ENCODE peak calls at places on chromosomes 7 and 10, in four cellular contexts. J, D, T and O are unnamed samples.

GRCh38 chr7:27453702-27454405 is 208.8 kb downstream of the HIBADH start:
- DNase-seq in J (no peak), D (no peak), T (no peak), O (no peak)

GRCh38 chr10:33039167-33039566 is 81.1 kb upstream of the ITGB1 start:
- DNase-seq in J (no peak), D (no peak), T (no peak), O (no peak)

GRCh38 chr10:123272171-123272570 is 118.0 kb downstream of the BUB3 start:
- DNase-seq in J (no peak), D (peak), T (no peak), O (no peak)

GRCh38 chr7:38462819-38463218 is 168.4 kb downstream of the AMPH start:
- DNase-seq in J (no peak), D (no peak), T (no peak), O (no peak)

GRCh38 chr7:123770378-123770777 is 21.6 kb upstream of the WASL start:
- DNase-seq in J (no peak), D (peak), T (peak), O (no peak)

GRCh38 chr10:68223535-68224165 is 8.3 kb downstream of the ATOH7 start:
- DNase-seq in J (no peak), D (peak), T (no peak), O (no peak)

GRCh38 chr7:25894002-25894901 is 257.7 kb upstream of the NFE2L3 start:
- DNase-seq in J (no peak), D (peak), T (peak), O (no peak)

GRCh38 chr7:37440738-37441404 is 7.8 kb downstream of the ELMO1 start:
- DNase-seq in J (no peak), D (no peak), T (no peak), O (no peak)

GRCh38 chr7:2474813-2475677 is 1.2 kb downstream of the GRIFIN start:
- DNase-seq in J (peak), D (no peak), T (no peak), O (no peak)

GRCh38 chr7:65924193-65924592 is 51.3 kb downstream of the VKORC1L1 start:
- DNase-seq in J (no peak), D (no peak), T (no peak), O (no peak)

GRCh38 chr10:6951771-6952170 is 371.7 kb upstream of the PRKCQ start:
- DNase-seq in J (no peak), D (no peak), T (no peak), O (no peak)

GRCh38 chr7:131097662-131098376 is 229.9 kb upstream of the MKLN1 start:
- DNase-seq in J (no peak), D (no peak), T (no peak), O (no peak)

GRCh38 chr10:12902135-12902572 is 99.4 kb downstream of the CCDC3 start:
- DNase-seq in J (no peak), D (peak), T (peak), O (no peak)

GRCh38 chr7:155580367-155580766 is 34.0 kb upstream of the CNPY1 start:
- DNase-seq in J (no peak), D (no peak), T (no peak), O (no peak)

GRCh38 chr10:12799746-12800145 is 201.8 kb downstream of the CCDC3 start:
- DNase-seq in J (no peak), D (no peak), T (no peak), O (no peak)

GRCh38 chr10:124153601-124153930 is 60.2 kb upstream of the CHST15 start:
- DNase-seq in J (no peak), D (no peak), T (no peak), O (no peak)

GRCh38 chr10:131513445-131513844 is 201.9 kb upstream of the TCERG1L start:
- DNase-seq in J (no peak), D (no peak), T (no peak), O (no peak)

GRCh38 chr7:116218747-116219146 is 8.4 kb downstream of the TES start:
- DNase-seq in J (no peak), D (no peak), T (no peak), O (no peak)

GRCh38 chr7:25949672-25950487 is 202.1 kb upstream of the NFE2L3 start:
- DNase-seq in J (peak), D (no peak), T (no peak), O (no peak)

GRCh38 chr7:90487808-90488207 is 18.4 kb downstream of the PTTG1IP2 start:
- DNase-seq in J (no peak), D (no peak), T (no peak), O (no peak)

GRCh38 chr7:35648367-35648766 is 46.6 kb downstream of the HERPUD2 start:
- DNase-seq in J (no peak), D (no peak), T (no peak), O (no peak)

GRCh38 chr7:124323597-124323996 is 290.7 kb upstream of the TMEM229A start:
- DNase-seq in J (no peak), D (no peak), T (no peak), O (no peak)

GRCh38 chr7:30681262-30682130 is 760 bp downstream of the CRHR2 start:
- DNase-seq in J (peak), D (no peak), T (no peak), O (no peak)

GRCh38 chr7:106485031-106485551 is 175.9 kb downstream of the CCDC71L start:
- DNase-seq in J (no peak), D (no peak), T (no peak), O (no peak)

GRCh38 chr7:133235212-133235883 is 17.5 kb upstream of the EXOC4 start:
- DNase-seq in J (no peak), D (no peak), T (no peak), O (no peak)

GRCh38 chr10:24156686-24157085 is 52.3 kb upstream of the KIAA1217 start:
- DNase-seq in J (no peak), D (no peak), T (no peak), O (no peak)

GRCh38 chr10:18583575-18584270 is 67.7 kb downstream of the NSUN6 start:
- DNase-seq in J (no peak), D (no peak), T (no peak), O (no peak)
- TF ChIP-seq CTCF in J (no peak), D (peak), T (no peak), O (peak)

GRCh38 chr7:118094044-118094443 is 89.9 kb upstream of the LSM8 start:
- DNase-seq in J (no peak), D (no peak), T (no peak), O (no peak)
- TF ChIP-seq CTCF in J (no peak), D (no peak), T (no peak), O (no peak)

GRCh38 chr7:104096683-104097082 is 107.2 kb upstream of the RELN start:
- DNase-seq in J (no peak), D (peak), T (no peak), O (no peak)
- TF ChIP-seq CTCF in J (no peak), D (no peak), T (peak), O (no peak)

DNA sequence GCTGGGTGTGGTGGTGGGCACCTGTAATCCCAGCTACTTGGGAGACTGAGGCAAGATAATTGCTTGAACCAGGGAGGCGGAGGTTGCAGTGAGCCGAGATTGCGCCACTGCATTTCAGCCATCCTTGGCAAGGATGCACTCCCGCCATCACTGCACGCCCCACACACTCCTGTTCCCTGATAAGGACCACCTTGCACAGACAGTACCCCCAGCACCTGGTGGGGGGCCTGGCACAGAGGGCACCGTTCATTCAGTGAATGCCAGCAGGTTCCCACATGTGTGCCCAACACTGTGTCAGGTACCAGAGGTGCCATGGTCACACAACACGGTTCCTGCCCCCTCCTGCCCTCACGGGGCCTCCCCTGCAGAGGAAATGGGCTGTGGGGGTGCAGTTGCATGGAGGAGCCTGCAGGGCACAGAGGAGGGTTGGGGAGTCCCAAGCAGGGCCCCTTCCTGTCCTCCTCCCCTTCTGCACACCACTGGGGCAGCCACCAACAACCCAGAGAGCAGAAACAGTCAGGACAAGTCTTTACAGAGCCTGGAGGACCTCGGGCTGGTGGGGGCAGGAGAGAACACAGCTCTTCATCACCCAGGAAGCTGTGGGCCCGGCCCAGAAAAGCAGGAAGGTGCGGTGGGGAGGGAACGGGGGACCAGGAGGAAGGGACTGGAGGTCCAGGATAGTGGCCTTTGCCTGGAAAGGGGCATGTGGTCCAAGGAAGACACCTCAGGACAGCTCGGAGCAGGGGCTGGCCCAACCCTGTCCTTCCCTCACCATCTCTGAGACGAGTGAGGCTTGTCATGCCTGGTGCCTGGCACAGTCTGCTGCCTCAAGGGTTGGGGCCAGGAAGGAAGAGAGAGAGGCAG is 7.1 kb downstream of the CRYGN start:
- DNase-seq in J (peak), D (no peak), T (no peak), O (no peak)
- TF ChIP-seq CTCF in J (peak), D (no peak), T (peak), O (no peak)

DNA sequence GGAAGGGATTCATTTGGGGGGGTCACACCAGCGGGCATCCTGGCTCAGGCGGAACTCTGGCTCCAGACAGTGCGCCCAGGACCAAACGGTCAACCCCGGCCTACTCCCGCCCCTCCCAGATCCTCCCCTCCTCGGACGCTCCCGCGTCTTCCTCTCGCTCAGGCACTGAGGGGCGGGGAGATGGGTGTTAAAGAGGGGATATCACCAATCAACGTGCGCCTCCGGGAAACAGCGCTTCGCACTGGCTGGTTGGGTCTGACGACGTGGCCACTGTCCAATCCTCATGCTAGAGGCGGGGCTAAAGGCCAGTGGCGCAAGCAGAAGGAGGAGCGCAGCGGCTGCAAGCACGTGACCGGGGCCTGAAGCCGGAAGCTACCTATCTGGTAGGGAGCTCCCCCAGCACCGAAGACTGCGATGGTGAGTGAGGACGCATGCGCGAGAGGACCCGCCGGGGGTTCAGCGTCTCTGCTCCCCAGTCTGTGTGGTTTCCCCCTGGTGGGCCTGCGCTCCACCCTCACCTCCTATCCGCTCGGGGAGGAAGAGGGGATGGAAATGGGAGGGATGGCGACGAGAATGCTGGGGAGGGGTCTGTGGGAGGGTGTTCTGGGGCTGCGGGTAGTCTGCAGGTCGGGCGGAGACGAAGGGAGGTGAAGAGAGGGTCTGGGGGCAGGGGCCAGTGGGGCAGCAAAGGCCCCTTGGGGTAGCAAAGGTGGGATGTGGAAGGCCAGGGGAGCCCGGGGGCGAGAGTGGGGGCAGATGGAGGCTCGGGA is at the start of gene LAMTOR4:
- DNase-seq in J (peak), D (peak), T (peak), O (peak)
- TF ChIP-seq CTCF in J (no peak), D (no peak), T (no peak), O (no peak)

GRCh38 chr10:113053881-113054280 is 103.8 kb downstream of the TCF7L2 start:
- DNase-seq in J (no peak), D (no peak), T (no peak), O (no peak)

GRCh38 chr10:113049881-113050280 is 99.8 kb downstream of the TCF7L2 start:
- DNase-seq in J (no peak), D (no peak), T (no peak), O (no peak)

GRCh38 chr10:113053091-113053490 is 103.0 kb downstream of the TCF7L2 start:
- DNase-seq in J (no peak), D (no peak), T (no peak), O (no peak)

GRCh38 chr10:113051456-113051855 is 101.4 kb downstream of the TCF7L2 start:
- DNase-seq in J (no peak), D (no peak), T (no peak), O (no peak)

GRCh38 chr10:113052076-113052830 is 102.2 kb downstream of the TCF7L2 start:
- DNase-seq in J (no peak), D (no peak), T (no peak), O (no peak)
- TF ChIP-seq CTCF in J (peak), D (peak), T (no peak), O (peak)

GRCh38 chr10:46285300-46285699 is 1.5 kb upstream of the ANTXRL start:
- DNase-seq in J (no peak), D (no peak), T (no peak), O (no peak)

GRCh38 chr10:46283217-46283944 is 3.4 kb upstream of the ANTXRL start:
- DNase-seq in J (no peak), D (no peak), T (no peak), O (peak)

GRCh38 chr10:46285966-46286620 is 704 bp upstream of the ANTXRL start:
- DNase-seq in J (peak), D (no peak), T (no peak), O (no peak)

GRCh38 chr10:46283945-46284285 is 2.9 kb upstream of the ANTXRL start:
- DNase-seq in J (no peak), D (no peak), T (no peak), O (peak)

GRCh38 chr10:46284286-46285229 is 2.2 kb upstream of the ANTXRL start:
- DNase-seq in J (peak), D (peak), T (peak), O (peak)
- TF ChIP-seq CTCF in J (no peak), D (no peak), T (no peak), O (no peak)

GRCh38 chr7:17319164-17320101 is 21.0 kb downstream of the AHR start:
- DNase-seq in J (no peak), D (no peak), T (no peak), O (no peak)

GRCh38 chr7:17320642-17321041 is 22.2 kb downstream of the AHR start:
- DNase-seq in J (no peak), D (peak), T (no peak), O (no peak)

GRCh38 chr7:17320102-17320497 is 21.6 kb downstream of the AHR start:
- DNase-seq in J (no peak), D (no peak), T (no peak), O (no peak)

GRCh38 chr7:17315974-17316373 is 17.5 kb downstream of the AHR start:
- DNase-seq in J (no peak), D (no peak), T (no peak), O (no peak)

DNA sequence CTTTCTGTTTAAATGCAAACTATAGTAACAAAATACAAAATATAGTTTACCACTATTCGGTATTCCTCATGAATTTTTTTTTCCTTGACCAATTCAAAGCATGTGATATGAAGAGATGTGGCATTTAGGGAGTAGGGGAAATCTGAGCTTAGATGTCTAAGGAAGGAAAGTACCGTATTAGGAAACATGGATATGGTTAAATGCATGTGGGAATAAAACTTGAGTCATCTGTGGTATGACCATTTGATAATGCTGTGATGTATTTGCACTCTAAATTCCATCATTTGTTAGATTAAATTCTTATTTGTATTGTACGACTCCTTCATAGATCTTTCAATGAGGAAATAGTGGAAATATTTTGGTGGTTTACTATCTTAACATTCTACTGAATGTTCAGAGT is 19.7 kb downstream of the AHR start:
- DNase-seq in J (no peak), D (peak), T (no peak), O (no peak)
- TF ChIP-seq CTCF in J (no peak), D (no peak), T (no peak), O (no peak)